ENCODE peak calls at places on chromosomes 13 and 19, in nine cellular contexts. One of them, this sample, is unnamed.

GRCh38 chr19:40217921-40218890 is at the start of gene TTC9B:
- DNase-seq in adrenal gland: peak; percentile 46
- DNase-seq in naive thymus-derived CD8-positive, alpha-beta T cell: peak; percentile 64
- DNase-seq in activated T-helper 1 cell treated with anti-CD3 and anti-CD28 coated beads, Interleukin-12 subunit alpha, Interleukin-12 subunit beta, Interleukin-2, Interleukin-4 antibody, amounts not matched to agents 30 ng/mL and 10 ng/mL and 1 ng/mL, durations not matched to agents 14 hours and 24 hours and 36 hours: peak; percentile 44
- DNase-seq in T follicular helper cell: peak; percentile 29
- DNase-seq in T-helper 17 cell: peak; percentile 51
- DNase-seq in OCI-M1: no peak
- DNase-seq in foreskin fibroblast: peak; percentile 63
- DNase-seq in fibroblast of lung: no peak
- DNase-seq in this sample: no peak

GRCh38 chr19:41302624-41303351 is 7.2 kb upstream of the CCDC97 start:
- DNase-seq in adrenal gland: no peak
- DNase-seq in naive thymus-derived CD8-positive, alpha-beta T cell: peak; percentile 73
- DNase-seq in activated T-helper 1 cell treated with anti-CD3 and anti-CD28 coated beads, Interleukin-12 subunit alpha, Interleukin-12 subunit beta, Interleukin-2, Interleukin-4 antibody, amounts not matched to agents 30 ng/mL and 10 ng/mL and 1 ng/mL, durations not matched to agents 14 hours and 24 hours and 36 hours: peak; percentile 58
- DNase-seq in T follicular helper cell: no peak
- DNase-seq in T-helper 17 cell: peak; percentile 49
- DNase-seq in OCI-M1: no peak
- DNase-seq in foreskin fibroblast: no peak
- DNase-seq in fibroblast of lung: no peak
- DNase-seq in this sample: no peak

GRCh38 chr19:38290631-38291147 is 13.4 kb upstream of the C19orf33 start:
- DNase-seq in adrenal gland: no peak
- DNase-seq in naive thymus-derived CD8-positive, alpha-beta T cell: no peak
- DNase-seq in activated T-helper 1 cell treated with anti-CD3 and anti-CD28 coated beads, Interleukin-12 subunit alpha, Interleukin-12 subunit beta, Interleukin-2, Interleukin-4 antibody, amounts not matched to agents 30 ng/mL and 10 ng/mL and 1 ng/mL, durations not matched to agents 14 hours and 24 hours and 36 hours: no peak
- DNase-seq in T follicular helper cell: no peak
- DNase-seq in T-helper 17 cell: no peak
- DNase-seq in OCI-M1: no peak
- DNase-seq in foreskin fibroblast: peak; percentile 93
- DNase-seq in fibroblast of lung: peak; percentile 91
- DNase-seq in this sample: peak; percentile 97

GRCh38 chr19:7152568-7152967 is 83.1 kb downstream of the ZNF557 start:
- DNase-seq in adrenal gland: no peak
- DNase-seq in naive thymus-derived CD8-positive, alpha-beta T cell: no peak
- DNase-seq in activated T-helper 1 cell treated with anti-CD3 and anti-CD28 coated beads, Interleukin-12 subunit alpha, Interleukin-12 subunit beta, Interleukin-2, Interleukin-4 antibody, amounts not matched to agents 30 ng/mL and 10 ng/mL and 1 ng/mL, durations not matched to agents 14 hours and 24 hours and 36 hours: no peak
- DNase-seq in T follicular helper cell: no peak
- DNase-seq in T-helper 17 cell: no peak
- DNase-seq in OCI-M1: no peak
- DNase-seq in foreskin fibroblast: peak; percentile 35
- DNase-seq in fibroblast of lung: no peak
- DNase-seq in this sample: no peak

GRCh38 chr13:40484101-40484800 is 182.2 kb downstream of the FOXO1 start:
- DNase-seq in adrenal gland: peak; percentile 17
- DNase-seq in naive thymus-derived CD8-positive, alpha-beta T cell: peak; percentile 30
- DNase-seq in activated T-helper 1 cell treated with anti-CD3 and anti-CD28 coated beads, Interleukin-12 subunit alpha, Interleukin-12 subunit beta, Interleukin-2, Interleukin-4 antibody, amounts not matched to agents 30 ng/mL and 10 ng/mL and 1 ng/mL, durations not matched to agents 14 hours and 24 hours and 36 hours: no peak
- DNase-seq in T follicular helper cell: no peak
- DNase-seq in T-helper 17 cell: no peak
- DNase-seq in OCI-M1: no peak
- DNase-seq in foreskin fibroblast: no peak
- DNase-seq in fibroblast of lung: no peak
- DNase-seq in this sample: no peak

GRCh38 chr19:7870571-7871279 is 3.5 kb downstream of the PRR36 start:
- DNase-seq in adrenal gland: peak; percentile 96
- DNase-seq in naive thymus-derived CD8-positive, alpha-beta T cell: peak; percentile 64
- DNase-seq in activated T-helper 1 cell treated with anti-CD3 and anti-CD28 coated beads, Interleukin-12 subunit alpha, Interleukin-12 subunit beta, Interleukin-2, Interleukin-4 antibody, amounts not matched to agents 30 ng/mL and 10 ng/mL and 1 ng/mL, durations not matched to agents 14 hours and 24 hours and 36 hours: peak; percentile 42
- DNase-seq in T follicular helper cell: peak; percentile 45
- DNase-seq in T-helper 17 cell: no peak
- DNase-seq in OCI-M1: peak; percentile 99
- DNase-seq in foreskin fibroblast: peak; percentile 50
- DNase-seq in fibroblast of lung: peak; percentile 10
- DNase-seq in this sample: peak; percentile 69

GRCh38 chr13:110450941-110451340 is 110.6 kb downstream of the RAB20 start:
- DNase-seq in adrenal gland: no peak
- DNase-seq in naive thymus-derived CD8-positive, alpha-beta T cell: no peak
- DNase-seq in activated T-helper 1 cell treated with anti-CD3 and anti-CD28 coated beads, Interleukin-12 subunit alpha, Interleukin-12 subunit beta, Interleukin-2, Interleukin-4 antibody, amounts not matched to agents 30 ng/mL and 10 ng/mL and 1 ng/mL, durations not matched to agents 14 hours and 24 hours and 36 hours: no peak
- DNase-seq in T follicular helper cell: no peak
- DNase-seq in T-helper 17 cell: no peak
- DNase-seq in OCI-M1: no peak
- DNase-seq in foreskin fibroblast: no peak
- DNase-seq in fibroblast of lung: no peak
- DNase-seq in this sample: no peak

GRCh38 chr19:6832412-6832811 is 55.0 kb upstream of the ADGRE1 start:
- DNase-seq in adrenal gland: no peak
- DNase-seq in naive thymus-derived CD8-positive, alpha-beta T cell: no peak
- DNase-seq in activated T-helper 1 cell treated with anti-CD3 and anti-CD28 coated beads, Interleukin-12 subunit alpha, Interleukin-12 subunit beta, Interleukin-2, Interleukin-4 antibody, amounts not matched to agents 30 ng/mL and 10 ng/mL and 1 ng/mL, durations not matched to agents 14 hours and 24 hours and 36 hours: no peak
- DNase-seq in T follicular helper cell: no peak
- DNase-seq in T-helper 17 cell: no peak
- DNase-seq in OCI-M1: no peak
- DNase-seq in foreskin fibroblast: no peak
- DNase-seq in fibroblast of lung: no peak
- DNase-seq in this sample: no peak

GRCh38 chr13:111531505-111531904 is 211.1 kb downstream of the TEX29 start:
- DNase-seq in adrenal gland: no peak
- DNase-seq in naive thymus-derived CD8-positive, alpha-beta T cell: no peak
- DNase-seq in activated T-helper 1 cell treated with anti-CD3 and anti-CD28 coated beads, Interleukin-12 subunit alpha, Interleukin-12 subunit beta, Interleukin-2, Interleukin-4 antibody, amounts not matched to agents 30 ng/mL and 10 ng/mL and 1 ng/mL, durations not matched to agents 14 hours and 24 hours and 36 hours: no peak
- DNase-seq in T follicular helper cell: no peak
- DNase-seq in T-helper 17 cell: no peak
- DNase-seq in OCI-M1: peak; percentile 33
- DNase-seq in foreskin fibroblast: no peak
- DNase-seq in fibroblast of lung: peak; percentile 20
- DNase-seq in this sample: no peak

GRCh38 chr13:46675016-46675415 is 121.9 kb downstream of the ESD start:
- DNase-seq in adrenal gland: no peak
- DNase-seq in naive thymus-derived CD8-positive, alpha-beta T cell: no peak
- DNase-seq in activated T-helper 1 cell treated with anti-CD3 and anti-CD28 coated beads, Interleukin-12 subunit alpha, Interleukin-12 subunit beta, Interleukin-2, Interleukin-4 antibody, amounts not matched to agents 30 ng/mL and 10 ng/mL and 1 ng/mL, durations not matched to agents 14 hours and 24 hours and 36 hours: no peak
- DNase-seq in T follicular helper cell: no peak
- DNase-seq in T-helper 17 cell: no peak
- DNase-seq in OCI-M1: no peak
- DNase-seq in foreskin fibroblast: peak; percentile 46
- DNase-seq in fibroblast of lung: peak; percentile 39
- DNase-seq in this sample: no peak

GRCh38 chr19:29143183-29143582 is 69.8 kb downstream of the UQCRFS1 start:
- DNase-seq in adrenal gland: no peak
- DNase-seq in naive thymus-derived CD8-positive, alpha-beta T cell: no peak
- DNase-seq in activated T-helper 1 cell treated with anti-CD3 and anti-CD28 coated beads, Interleukin-12 subunit alpha, Interleukin-12 subunit beta, Interleukin-2, Interleukin-4 antibody, amounts not matched to agents 30 ng/mL and 10 ng/mL and 1 ng/mL, durations not matched to agents 14 hours and 24 hours and 36 hours: no peak
- DNase-seq in T follicular helper cell: no peak
- DNase-seq in T-helper 17 cell: no peak
- DNase-seq in OCI-M1: no peak
- DNase-seq in foreskin fibroblast: no peak
- DNase-seq in fibroblast of lung: no peak
- DNase-seq in this sample: no peak

GRCh38 chr13:30065181-30065580 is 214.8 kb upstream of the UBL3 start:
- DNase-seq in adrenal gland: no peak
- DNase-seq in naive thymus-derived CD8-positive, alpha-beta T cell: no peak
- DNase-seq in activated T-helper 1 cell treated with anti-CD3 and anti-CD28 coated beads, Interleukin-12 subunit alpha, Interleukin-12 subunit beta, Interleukin-2, Interleukin-4 antibody, amounts not matched to agents 30 ng/mL and 10 ng/mL and 1 ng/mL, durations not matched to agents 14 hours and 24 hours and 36 hours: no peak
- DNase-seq in T follicular helper cell: no peak
- DNase-seq in T-helper 17 cell: no peak
- DNase-seq in OCI-M1: no peak
- DNase-seq in foreskin fibroblast: no peak
- DNase-seq in fibroblast of lung: no peak
- DNase-seq in this sample: no peak

GRCh38 chr19:48906324-48906723 is 6.2 kb downstream of the NUCB1 start:
- DNase-seq in adrenal gland: no peak
- DNase-seq in naive thymus-derived CD8-positive, alpha-beta T cell: no peak
- DNase-seq in activated T-helper 1 cell treated with anti-CD3 and anti-CD28 coated beads, Interleukin-12 subunit alpha, Interleukin-12 subunit beta, Interleukin-2, Interleukin-4 antibody, amounts not matched to agents 30 ng/mL and 10 ng/mL and 1 ng/mL, durations not matched to agents 14 hours and 24 hours and 36 hours: no peak
- DNase-seq in T follicular helper cell: no peak
- DNase-seq in T-helper 17 cell: no peak
- DNase-seq in OCI-M1: no peak
- DNase-seq in foreskin fibroblast: no peak
- DNase-seq in fibroblast of lung: no peak
- DNase-seq in this sample: no peak

GRCh38 chr19:58085348-58085875 is 12.6 kb downstream of the ZSCAN18 start:
- DNase-seq in adrenal gland: no peak
- DNase-seq in naive thymus-derived CD8-positive, alpha-beta T cell: no peak
- DNase-seq in activated T-helper 1 cell treated with anti-CD3 and anti-CD28 coated beads, Interleukin-12 subunit alpha, Interleukin-12 subunit beta, Interleukin-2, Interleukin-4 antibody, amounts not matched to agents 30 ng/mL and 10 ng/mL and 1 ng/mL, durations not matched to agents 14 hours and 24 hours and 36 hours: no peak
- DNase-seq in T follicular helper cell: no peak
- DNase-seq in T-helper 17 cell: no peak
- DNase-seq in OCI-M1: no peak
- DNase-seq in foreskin fibroblast: no peak
- DNase-seq in fibroblast of lung: no peak
- DNase-seq in this sample: no peak

GRCh38 chr19:54654447-54655321 is 8.1 kb upstream of the LILRB4 start:
- DNase-seq in adrenal gland: no peak
- DNase-seq in naive thymus-derived CD8-positive, alpha-beta T cell: no peak
- DNase-seq in activated T-helper 1 cell treated with anti-CD3 and anti-CD28 coated beads, Interleukin-12 subunit alpha, Interleukin-12 subunit beta, Interleukin-2, Interleukin-4 antibody, amounts not matched to agents 30 ng/mL and 10 ng/mL and 1 ng/mL, durations not matched to agents 14 hours and 24 hours and 36 hours: no peak
- DNase-seq in T follicular helper cell: no peak
- DNase-seq in T-helper 17 cell: no peak
- DNase-seq in OCI-M1: peak; percentile 57
- DNase-seq in foreskin fibroblast: no peak
- DNase-seq in fibroblast of lung: no peak
- DNase-seq in this sample: no peak

GRCh38 chr19:18593367-18594095 is 4.9 kb downstream of the REX1BD start:
- DNase-seq in adrenal gland: no peak
- DNase-seq in naive thymus-derived CD8-positive, alpha-beta T cell: no peak
- DNase-seq in activated T-helper 1 cell treated with anti-CD3 and anti-CD28 coated beads, Interleukin-12 subunit alpha, Interleukin-12 subunit beta, Interleukin-2, Interleukin-4 antibody, amounts not matched to agents 30 ng/mL and 10 ng/mL and 1 ng/mL, durations not matched to agents 14 hours and 24 hours and 36 hours: no peak
- DNase-seq in T follicular helper cell: no peak
- DNase-seq in T-helper 17 cell: no peak
- DNase-seq in OCI-M1: no peak
- DNase-seq in foreskin fibroblast: no peak
- DNase-seq in fibroblast of lung: no peak
- DNase-seq in this sample: no peak

GRCh38 chr19:29675650-29676186 is 10.5 kb downstream of the PLEKHF1 start:
- DNase-seq in adrenal gland: no peak
- DNase-seq in naive thymus-derived CD8-positive, alpha-beta T cell: no peak
- DNase-seq in activated T-helper 1 cell treated with anti-CD3 and anti-CD28 coated beads, Interleukin-12 subunit alpha, Interleukin-12 subunit beta, Interleukin-2, Interleukin-4 antibody, amounts not matched to agents 30 ng/mL and 10 ng/mL and 1 ng/mL, durations not matched to agents 14 hours and 24 hours and 36 hours: no peak
- DNase-seq in T follicular helper cell: no peak
- DNase-seq in T-helper 17 cell: no peak
- DNase-seq in OCI-M1: no peak
- DNase-seq in foreskin fibroblast: no peak
- DNase-seq in fibroblast of lung: no peak
- DNase-seq in this sample: no peak

GRCh38 chr19:45938733-45939319 is 24.2 kb upstream of the NANOS2 start:
- DNase-seq in adrenal gland: no peak
- DNase-seq in naive thymus-derived CD8-positive, alpha-beta T cell: no peak
- DNase-seq in activated T-helper 1 cell treated with anti-CD3 and anti-CD28 coated beads, Interleukin-12 subunit alpha, Interleukin-12 subunit beta, Interleukin-2, Interleukin-4 antibody, amounts not matched to agents 30 ng/mL and 10 ng/mL and 1 ng/mL, durations not matched to agents 14 hours and 24 hours and 36 hours: no peak
- DNase-seq in T follicular helper cell: no peak
- DNase-seq in T-helper 17 cell: no peak
- DNase-seq in OCI-M1: no peak
- DNase-seq in foreskin fibroblast: no peak
- DNase-seq in fibroblast of lung: no peak
- DNase-seq in this sample: no peak

GRCh38 chr13:21124853-21125252 is 51.5 kb downstream of the SKA3 start:
- DNase-seq in adrenal gland: peak; percentile 23
- DNase-seq in naive thymus-derived CD8-positive, alpha-beta T cell: no peak
- DNase-seq in activated T-helper 1 cell treated with anti-CD3 and anti-CD28 coated beads, Interleukin-12 subunit alpha, Interleukin-12 subunit beta, Interleukin-2, Interleukin-4 antibody, amounts not matched to agents 30 ng/mL and 10 ng/mL and 1 ng/mL, durations not matched to agents 14 hours and 24 hours and 36 hours: no peak
- DNase-seq in T follicular helper cell: no peak
- DNase-seq in T-helper 17 cell: no peak
- DNase-seq in OCI-M1: no peak
- DNase-seq in foreskin fibroblast: peak; percentile 65
- DNase-seq in fibroblast of lung: peak; percentile 59
- DNase-seq in this sample: peak; percentile 64